ENCODE peak calls at places on chromosomes 7 and 10, in six cellular contexts. U is HTR-8/SVneo; B is MM.1S; N is activated CD4-positive, CD25-positive, alpha-beta regulatory T cell; P is left cardiac atrium; W is BJ. K is an unnamed sample.

GRCh38 chr7:138784692-138785091 is 13.1 kb upstream of the TMEM213 start:
- DNase-seq in U (no peak), B (no peak), N (no peak), P (no peak), W (no peak), K (no peak)

GRCh38 chr7:148700693-148701092 is 2.0 kb downstream of the CUL1 start:
- DNase-seq in U (no peak), B (peak; percentile 82), N (no peak), P (peak; percentile 28), W (no peak), K (no peak)

GRCh38 chr7:135801045-135801693 is 52.6 kb upstream of the FAM180A start:
- DNase-seq in U (peak; percentile 59), B (peak; percentile 75), N (no peak), P (no peak), W (no peak), K (peak; percentile 34)

GRCh38 chr7:44309271-44310091 is 15.9 kb downstream of the CAMK2B start:
- DNase-seq in U (no peak), B (peak; percentile 53), N (no peak), P (peak; percentile 79), W (no peak), K (no peak)

GRCh38 chr7:158821173-158822021 is 7.9 kb downstream of the ESYT2 start:
- DNase-seq in U (no peak), B (no peak), N (no peak), P (no peak), W (no peak), K (no peak)

GRCh38 chr7:64876792-64877713 is 26.0 kb upstream of the ZNF273 start:
- DNase-seq in U (no peak), B (peak; percentile 39), N (peak; percentile 41), P (peak; percentile 81), W (no peak), K (no peak)

GRCh38 chr7:44531421-44532380 is 9.4 kb downstream of the NPC1L1 start:
- DNase-seq in U (no peak), B (no peak), N (no peak), P (no peak), W (no peak), K (no peak)

GRCh38 chr10:4953405-4953804 is 9.8 kb upstream of the AKR1C1 start:
- DNase-seq in U (no peak), B (no peak), N (no peak), P (no peak), W (no peak), K (no peak)

GRCh38 chr10:86204421-86205045 is 162.1 kb downstream of the GRID1 start:
- DNase-seq in U (no peak), B (no peak), N (no peak), P (no peak), W (no peak), K (no peak)

GRCh38 chr10:56231436-56231835 is 129.6 kb downstream of the ZWINT start:
- DNase-seq in U (no peak), B (no peak), N (no peak), P (no peak), W (no peak), K (no peak)

GRCh38 chr10:36880898-36881297 is 244.5 kb upstream of the ANKRD30A start:
- DNase-seq in U (peak; percentile 31), B (peak; percentile 34), N (no peak), P (no peak), W (no peak), K (peak; percentile 8)

GRCh38 chr10:12849351-12850181 is 151.9 kb downstream of the CCDC3 start:
- DNase-seq in U (no peak), B (no peak), N (no peak), P (no peak), W (no peak), K (no peak)

GRCh38 chr10:48209246-48209645 is 65.2 kb downstream of the FRMPD2 start:
- DNase-seq in U (no peak), B (no peak), N (no peak), P (no peak), W (no peak), K (no peak)

GRCh38 chr7:112994666-112995065 is 92.0 kb downstream of the GPR85 start:
- DNase-seq in U (no peak), B (no peak), N (no peak), P (no peak), W (no peak), K (no peak)

GRCh38 chr7:28758186-28758585 is 199.9 kb downstream of the TRIL start:
- DNase-seq in U (no peak), B (no peak), N (no peak), P (no peak), W (no peak), K (no peak)

GRCh38 chr10:119680050-119680449 is 28.9 kb downstream of the BAG3 start:
- DNase-seq in U (peak; percentile 34), B (no peak), N (no peak), P (no peak), W (peak; percentile 55), K (no peak)

GRCh38 chr7:115679976-115680375 is 350.6 kb downstream of the TFEC start:
- DNase-seq in U (peak; percentile 3), B (peak; percentile 43), N (no peak), P (no peak), W (no peak), K (no peak)

GRCh38 chr10:126964190-126964589 is 59.0 kb downstream of the DOCK1 start:
- DNase-seq in U (no peak), B (no peak), N (no peak), P (no peak), W (no peak), K (no peak)

GRCh38 chr10:73759512-73760115 is 15.4 kb downstream of the SEC24C start:
- DNase-seq in U (no peak), B (peak; percentile 93), N (no peak), P (no peak), W (no peak), K (no peak)

GRCh38 chr7:2008936-2009540 is 223.7 kb downstream of the MAD1L1 start:
- DNase-seq in U (no peak), B (no peak), N (no peak), P (peak; percentile 74), W (no peak), K (no peak)

GRCh38 chr10:114246679-114247305 is 7.7 kb downstream of the VWA2 start:
- DNase-seq in U (no peak), B (no peak), N (no peak), P (no peak), W (no peak), K (no peak)

GRCh38 chr10:122269097-122269687 is 1.9 kb upstream of the BTBD16 start:
- DNase-seq in U (no peak), B (no peak), N (no peak), P (no peak), W (no peak), K (no peak)

GRCh38 chr7:117312593-117312992 is 10.3 kb downstream of the WNT2 start:
- DNase-seq in U (no peak), B (no peak), N (no peak), P (no peak), W (no peak), K (no peak)

GRCh38 chr10:126080879-126081331 is 184.5 kb downstream of the FANK1 start:
- DNase-seq in U (peak; percentile 26), B (no peak), N (no peak), P (no peak), W (no peak), K (peak; percentile 44)

GRCh38 chr10:29163746-29164145 is 125.1 kb upstream of the LYZL1 start:
- DNase-seq in U (no peak), B (no peak), N (no peak), P (no peak), W (no peak), K (peak; percentile 10)

GRCh38 chr7:27182285-27182827 is 2.7 kb downstream of the HOXA11 start:
- DNase-seq in U (no peak), B (no peak), N (no peak), P (no peak), W (no peak), K (no peak)

GRCh38 chr10:43287056-43288007 is 20.5 kb upstream of the RASGEF1A start:
- DNase-seq in U (peak; percentile 49), B (peak; percentile 74), N (peak; percentile 14), P (no peak), W (no peak), K (no peak)

GRCh38 chr10:118594392-118595063 is 920 bp downstream of the PRLHR start:
- DNase-seq in U (peak; percentile 6), B (no peak), N (no peak), P (peak; percentile 36), W (no peak), K (no peak)

GRCh38 chr10:45407542-45407941 is 33.5 kb downstream of the ALOX5 start:
- DNase-seq in U (no peak), B (no peak), N (no peak), P (no peak), W (no peak), K (no peak)

GRCh38 chr7:137990251-137990901 is 11.5 kb downstream of the CREB3L2 start:
- DNase-seq in U (no peak), B (no peak), N (no peak), P (no peak), W (peak; percentile 85), K (peak; percentile 86)

GRCh38 chr10:99235872-99236626 is 397 bp upstream of the HPSE2 start:
- DNase-seq in U (no peak), B (no peak), N (no peak), P (no peak), W (no peak), K (no peak)

GRCh38 chr7:90720970-90721768 is 125.0 kb downstream of the CDK14 start:
- DNase-seq in U (no peak), B (no peak), N (no peak), P (peak; percentile 25), W (no peak), K (no peak)

GRCh38 chr7:103504505-103505135 is 58.6 kb upstream of the SLC26A5 start:
- DNase-seq in U (no peak), B (no peak), N (no peak), P (no peak), W (no peak), K (no peak)

GRCh38 chr10:101666025-101666424 is 28.9 kb downstream of the FBXW4 start:
- DNase-seq in U (no peak), B (no peak), N (no peak), P (no peak), W (no peak), K (no peak)

GRCh38 chr7:46930336-46930735 is 651.6 kb downstream of the TNS3 start:
- DNase-seq in U (peak; percentile 58), B (no peak), N (no peak), P (peak; percentile 42), W (peak; percentile 86), K (peak; percentile 83)

GRCh38 chr10:33952692-33953360 is 618.4 kb upstream of the NRP1 start:
- DNase-seq in U (peak; percentile 17), B (no peak), N (no peak), P (no peak), W (peak; percentile 15), K (peak; percentile 4)

GRCh38 chr10:90592903-90593302 is 264.9 kb downstream of the HTR7 start:
- DNase-seq in U (peak; percentile 12), B (peak; percentile 86), N (no peak), P (peak; percentile 49), W (no peak), K (peak; percentile 51)

GRCh38 chr10:79404231-79404609 is 41.2 kb downstream of the ZCCHC24 start:
- DNase-seq in U (no peak), B (no peak), N (no peak), P (peak; percentile 82), W (peak; percentile 66), K (peak; percentile 42)

GRCh38 chr10:125231116-125231812 is 70.9 kb upstream of the CTBP2 start:
- DNase-seq in U (peak; percentile 91), B (no peak), N (no peak), P (no peak), W (peak; percentile 82), K (peak; percentile 93)